ENCODE peak calls at places on chromosome 17, in seven cellular contexts. O is A549, M is HCT116, H is endothelial cell of umbilical vein, P is K562, B is H1, T is HepG2. F is an unnamed sample.

GRCh38 chr17:49407981-49408501 is 6.6 kb downstream of the PHB1 start:
- DNase-seq in O (peak), M (peak), H (peak), P (peak), B (peak), T (peak), F (peak)

GRCh38 chr17:8001976-8002645 is at the start of gene GUCY2D:
- DNase-seq in O (no peak), M (no peak), H (no peak), P (no peak), B (no peak), T (no peak), F (peak)

GRCh38 chr17:40992666-40993065 is 1.3 kb downstream of the KRTAP3-3 start:
- DNase-seq in O (no peak), M (no peak), H (no peak), P (no peak), B (no peak), T (no peak), F (no peak)

GRCh38 chr17:13953871-13954270 is 115.4 kb upstream of the COX10 start:
- DNase-seq in O (no peak), M (no peak), H (no peak), P (no peak), B (no peak), T (no peak), F (no peak)

GRCh38 chr17:34382586-34383224 is 19.7 kb upstream of the CCL1 start:
- DNase-seq in O (no peak), M (no peak), H (peak), P (no peak), B (no peak), T (no peak), F (peak)

GRCh38 chr17:41957869-41958231 is 8.7 kb upstream of the CNP start:
- DNase-seq in O (no peak), M (no peak), H (no peak), P (no peak), B (no peak), T (no peak), F (no peak)

GRCh38 chr17:32299579-32300158 is 34.0 kb downstream of the RHBDL3 start:
- DNase-seq in O (no peak), M (no peak), H (no peak), P (no peak), B (no peak), T (no peak), F (no peak)

GRCh38 chr17:40528692-40529417 is 27.4 kb upstream of the TNS4 start:
- DNase-seq in O (no peak), M (no peak), H (no peak), P (no peak), B (no peak), T (no peak), F (no peak)

GRCh38 chr17:42183741-42184711 is 1.2 kb downstream of the HCRT start:
- DNase-seq in O (peak), M (peak), H (peak), P (peak), B (no peak), T (peak), F (peak)

GRCh38 chr17:36463916-36464764 is 22.3 kb upstream of the ZNHIT3 start:
- DNase-seq in O (peak), M (peak), H (peak), P (peak), B (peak), T (peak), F (peak)

GRCh38 chr17:39841202-39841601 is 22.9 kb downstream of the IKZF3 start:
- DNase-seq in O (no peak), M (no peak), H (no peak), P (no peak), B (no peak), T (no peak), F (no peak)

GRCh38 chr17:52648995-52649394 is 490.5 kb upstream of the CA10 start:
- DNase-seq in O (no peak), M (no peak), H (no peak), P (no peak), B (no peak), T (no peak), F (no peak)

GRCh38 chr17:41917192-41917591 is 1.6 kb downstream of the ACLY start:
- DNase-seq in O (peak), M (no peak), H (peak), P (no peak), B (no peak), T (peak), F (peak)

GRCh38 chr17:7884581-7885356 is 3.8 kb upstream of the CHD3 start:
- DNase-seq in O (no peak), M (no peak), H (no peak), P (peak), B (no peak), T (no peak), F (peak)

GRCh38 chr17:74920679-74921044 is 2.4 kb downstream of the USH1G start:
- DNase-seq in O (no peak), M (no peak), H (no peak), P (peak), B (no peak), T (no peak), F (no peak)

GRCh38 chr17:5922476-5922875 is 147.7 kb upstream of the WSCD1 start:
- DNase-seq in O (no peak), M (no peak), H (no peak), P (no peak), B (no peak), T (no peak), F (no peak)

GRCh38 chr17:7579839-7580630 is 597 bp downstream of the CD68 start:
- DNase-seq in O (no peak), M (no peak), H (no peak), P (no peak), B (no peak), T (no peak), F (no peak)

GRCh38 chr17:12231027-12231682 is 210.5 kb downstream of the MAP2K4 start:
- DNase-seq in O (peak), M (no peak), H (no peak), P (no peak), B (peak), T (no peak), F (no peak)

GRCh38 chr17:60321336-60322055 is 70.4 kb downstream of the USP32 start:
- DNase-seq in O (no peak), M (no peak), H (no peak), P (no peak), B (no peak), T (no peak), F (no peak)

GRCh38 chr17:65279456-65279855 is 142.3 kb downstream of the RGS9 start:
- DNase-seq in O (no peak), M (no peak), H (no peak), P (no peak), B (no peak), T (no peak), F (no peak)

GRCh38 chr17:14827394-14827793 is 437.7 kb downstream of the PMP22 start:
- DNase-seq in O (no peak), M (no peak), H (no peak), P (no peak), B (no peak), T (no peak), F (no peak)

GRCh38 chr17:15273141-15273793 is 8.1 kb upstream of the PMP22 start:
- DNase-seq in O (peak), M (no peak), H (no peak), P (no peak), B (no peak), T (no peak), F (no peak)

GRCh38 chr17:7258731-7259554 is 3.3 kb downstream of the CLDN7 start:
- DNase-seq in O (peak), M (peak), H (no peak), P (no peak), B (no peak), T (peak), F (peak)

GRCh38 chr17:82126479-82127314 is 28.7 kb upstream of the FASN start:
- DNase-seq in O (no peak), M (no peak), H (no peak), P (no peak), B (no peak), T (no peak), F (no peak)

GRCh38 chr17:44307387-44308186 is 814 bp upstream of the RUNDC3A start:
- DNase-seq in O (peak), M (no peak), H (no peak), P (no peak), B (no peak), T (no peak), F (no peak)

GRCh38 chr17:55177159-55177913 is 87.4 kb upstream of the HLF start:
- DNase-seq in O (peak), M (no peak), H (peak), P (no peak), B (no peak), T (peak), F (no peak)

GRCh38 chr17:31404028-31404949 is 12.8 kb downstream of the RAB11FIP4 start:
- DNase-seq in O (no peak), M (no peak), H (no peak), P (no peak), B (no peak), T (no peak), F (peak)

GRCh38 chr17:8609910-8610309 is 20.6 kb downstream of the MYH10 start:
- DNase-seq in O (no peak), M (no peak), H (no peak), P (no peak), B (no peak), T (no peak), F (no peak)

GRCh38 chr17:66625321-66625767 is 209.6 kb upstream of the CACNG5 start:
- DNase-seq in O (peak), M (peak), H (peak), P (peak), B (no peak), T (peak), F (peak)

GRCh38 chr17:42760652-42761581 is at the start of gene RAMP2:
- DNase-seq in O (no peak), M (no peak), H (peak), P (no peak), B (no peak), T (no peak), F (peak)

GRCh38 chr17:43873091-43873490 is 26.1 kb downstream of the CD300LG start:
- DNase-seq in O (no peak), M (no peak), H (no peak), P (no peak), B (no peak), T (no peak), F (no peak)

GRCh38 chr17:74430706-74431567 is 951 bp upstream of the GPRC5C start:
- DNase-seq in O (peak), M (peak), H (no peak), P (peak), B (no peak), T (peak), F (peak)

GRCh38 chr17:206941-207560 is 25.6 kb upstream of the DOC2B start:
- DNase-seq in O (no peak), M (no peak), H (no peak), P (no peak), B (no peak), T (no peak), F (no peak)

GRCh38 chr17:72110231-72110952 is 10.4 kb upstream of the SOX9 start:
- DNase-seq in O (no peak), M (no peak), H (no peak), P (no peak), B (no peak), T (no peak), F (no peak)

GRCh38 chr17:74199306-74200092 is 4.0 kb upstream of the RPL38 start:
- DNase-seq in O (peak), M (no peak), H (peak), P (peak), B (no peak), T (peak), F (peak)

GRCh38 chr17:64441772-64442549 is 7.0 kb upstream of the MILR1 start:
- DNase-seq in O (no peak), M (no peak), H (peak), P (no peak), B (no peak), T (peak), F (peak)

GRCh38 chr17:61587807-61588660 is 3.0 kb downstream of the NACA2 start:
- DNase-seq in O (no peak), M (no peak), H (no peak), P (no peak), B (no peak), T (no peak), F (no peak)

GRCh38 chr17:64164592-64165285 is 34.8 kb upstream of the ERN1 start:
- DNase-seq in O (no peak), M (no peak), H (no peak), P (no peak), B (no peak), T (no peak), F (no peak)

GRCh38 chr17:35731239-35731931 is at the start of gene RASL10B:
- DNase-seq in O (no peak), M (no peak), H (peak), P (peak), B (no peak), T (peak), F (peak)

GRCh38 chr17:6551909-6552768 is 4.2 kb downstream of the PITPNM3 start:
- DNase-seq in O (no peak), M (no peak), H (no peak), P (no peak), B (no peak), T (no peak), F (no peak)

GRCh38 chr17:17692353-17693252 is 11.3 kb downstream of the RAI1 start:
- DNase-seq in O (peak), M (no peak), H (peak), P (no peak), B (no peak), T (peak), F (no peak)
- H3K4me3 ChIP-seq in O (no peak), M (peak), H (no peak), P (no peak), B (no peak), T (peak), F (no peak)

GRCh38 chr17:45894022-45894784 is at the start of gene MAPT:
- DNase-seq in O (peak), M (peak), H (peak), P (peak), B (peak), T (peak), F (peak)

GRCh38 chr17:45895969-45896793 is 1.8 kb downstream of the MAPT start:
- DNase-seq in O (peak), M (no peak), H (no peak), P (no peak), B (no peak), T (no peak), F (no peak)

GRCh38 chr17:45895304-45895968 is 1.1 kb downstream of the MAPT start:
- DNase-seq in O (peak), M (no peak), H (peak), P (no peak), B (no peak), T (no peak), F (no peak)

GRCh38 chr17:45900136-45900535 is 5.8 kb downstream of the MAPT start:
- DNase-seq in O (no peak), M (no peak), H (no peak), P (no peak), B (no peak), T (no peak), F (no peak)

DNA sequence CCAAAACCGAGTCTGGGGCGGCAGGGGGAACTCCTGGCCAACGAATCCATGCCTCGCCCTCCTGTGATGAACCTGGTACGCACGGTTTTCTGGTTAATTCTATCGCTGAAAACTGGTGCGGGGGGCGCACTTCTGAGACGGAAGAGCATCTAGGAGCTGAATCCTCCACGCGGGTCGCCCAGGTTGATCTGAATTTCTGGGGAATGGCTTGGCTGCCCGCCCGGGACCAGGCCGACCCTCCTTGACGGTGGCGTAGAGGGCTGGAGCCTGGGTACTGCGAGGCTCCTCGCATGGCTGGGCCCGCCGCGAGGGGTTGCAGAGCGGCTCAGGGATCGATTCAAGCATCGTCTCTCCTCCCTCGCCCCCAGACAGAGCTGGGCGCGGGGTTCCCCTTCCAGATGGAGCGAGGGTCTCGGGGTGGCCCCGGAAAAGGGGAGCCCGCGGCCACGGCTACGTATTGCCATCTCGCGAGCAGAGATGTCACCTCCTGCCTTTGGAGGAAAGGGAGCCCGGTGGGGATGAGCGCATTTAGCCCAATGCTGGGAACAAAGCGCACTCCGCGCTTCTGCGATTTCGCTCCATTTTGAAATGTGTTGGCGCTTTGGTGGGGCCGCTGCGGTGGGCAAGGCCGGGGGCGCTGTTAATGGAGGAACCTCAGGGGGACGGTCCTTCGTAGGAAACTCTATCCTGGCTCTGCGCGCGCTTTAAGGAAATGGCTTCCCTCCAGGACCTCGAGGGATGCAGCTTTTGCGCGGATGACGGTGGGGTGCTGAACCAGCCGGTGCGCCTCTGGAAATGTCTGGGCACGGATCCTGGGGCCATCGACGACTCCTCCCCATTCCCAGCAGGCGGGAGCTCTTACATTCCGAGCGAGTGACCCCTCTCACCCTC is 2.7 kb downstream of the MAPT start:
- DNase-seq in O (peak), M (no peak), H (no peak), P (no peak), B (no peak), T (no peak), F (no peak)
- TF ChIP-seq MAX in O (no peak), M (no peak), H (no peak), P (no peak), B (peak), T (no peak), F (no peak)

DNA sequence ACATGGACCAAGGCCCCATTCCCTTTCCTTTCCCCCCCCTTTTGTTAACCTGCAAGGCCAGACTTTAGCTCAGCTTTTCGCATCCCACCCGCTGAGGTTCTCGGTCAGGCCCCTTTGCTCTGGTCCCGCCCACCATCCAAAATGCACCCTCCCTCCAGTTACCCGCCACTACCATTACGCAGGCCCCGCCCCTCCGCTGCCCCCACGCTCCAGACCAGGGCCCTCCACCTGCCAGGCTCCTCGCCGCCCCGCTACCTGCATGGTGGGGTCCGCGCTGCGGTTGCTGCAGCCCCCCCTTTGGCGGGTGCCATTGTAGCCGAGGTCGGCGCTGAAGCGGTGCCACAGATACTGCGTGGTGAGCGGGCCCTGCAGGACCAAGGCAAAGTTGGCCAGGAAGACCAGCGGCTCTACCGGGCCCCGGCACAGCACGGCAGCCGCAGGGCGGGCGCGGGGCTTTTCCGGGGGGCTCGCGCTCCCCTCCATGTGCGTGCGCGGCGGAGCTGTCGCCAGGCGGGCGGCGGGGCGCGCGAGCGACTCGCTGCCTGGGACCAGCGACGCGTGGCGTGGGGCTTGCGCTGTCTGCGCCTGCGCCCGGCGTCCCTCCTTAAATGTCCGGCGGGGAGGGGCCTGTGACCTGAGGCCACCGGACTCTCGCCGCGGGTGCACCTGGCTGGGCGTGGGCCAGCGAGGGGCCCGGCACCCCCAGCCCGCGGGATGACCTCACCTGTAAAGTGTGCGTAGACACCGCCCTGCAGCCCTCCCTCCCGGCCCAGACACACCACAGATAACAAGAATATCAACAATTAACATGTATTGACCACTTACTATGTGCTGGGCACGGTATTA is at the start of gene SLC46A1:
- DNase-seq in O (peak), M (no peak), H (peak), P (peak), B (no peak), T (peak), F (no peak)
- TF ChIP-seq POLR2A in O (peak), M (peak), H (no peak), P (peak), B (no peak), T (no peak), F (no peak)

GRCh38 chr17:50535407-50535806 is 2.9 kb downstream of the EPN3 start:
- DNase-seq in O (no peak), M (no peak), H (no peak), P (no peak), B (no peak), T (no peak), F (no peak)

GRCh38 chr17:50534222-50534978 is 1.9 kb downstream of the EPN3 start:
- DNase-seq in O (peak), M (peak), H (no peak), P (peak), B (no peak), T (no peak), F (no peak)

GRCh38 chr17:50533185-50533584 is 650 bp downstream of the EPN3 start:
- DNase-seq in O (no peak), M (no peak), H (no peak), P (no peak), B (no peak), T (no peak), F (no peak)

GRCh38 chr17:50533720-50534148 is 1.2 kb downstream of the EPN3 start:
- DNase-seq in O (no peak), M (no peak), H (peak), P (no peak), B (no peak), T (no peak), F (no peak)

DNA sequence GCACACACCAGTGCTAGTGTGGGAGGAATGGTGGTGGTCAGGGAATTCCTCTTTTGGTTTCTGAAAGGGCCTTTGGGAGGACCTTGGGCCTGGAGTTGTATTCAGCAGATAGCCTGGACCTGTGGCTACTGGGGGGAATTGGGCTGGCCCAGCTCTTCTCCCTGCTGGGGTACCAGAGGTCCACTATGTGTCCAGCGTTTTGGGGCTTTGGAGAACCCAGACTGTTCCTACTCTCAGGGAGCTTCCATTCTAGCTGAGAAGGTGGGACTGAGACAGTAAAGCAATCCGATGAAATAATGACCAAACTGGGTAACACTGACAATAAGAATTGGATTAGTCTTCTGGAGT is 2.4 kb downstream of the EPN3 start:
- DNase-seq in O (no peak), M (no peak), H (no peak), P (no peak), B (no peak), T (no peak), F (no peak)
- H3K4me3 ChIP-seq in O (no peak), M (peak), H (no peak), P (no peak), B (no peak), T (no peak), F (no peak)

GRCh38 chr17:57955183-57955952 is at the start of gene CUEDC1:
- DNase-seq in O (peak), M (no peak), H (peak), P (peak), B (no peak), T (no peak), F (peak)
- TF ChIP-seq MAX in O (no peak), M (no peak), H (no peak), P (no peak), B (peak), T (peak), F (no peak)

GRCh38 chr17:4856271-4856936 is 23.3 kb downstream of the MINK1 start:
- DNase-seq in O (no peak), M (no peak), H (peak), P (peak), B (no peak), T (no peak), F (no peak)
- TF ChIP-seq POLR2A in O (no peak), M (no peak), H (no peak), P (no peak), B (no peak), T (no peak), F (no peak)

GRCh38 chr17:2050871-2051387 is 4.0 kb upstream of the HIC1 start:
- DNase-seq in O (peak), M (no peak), H (no peak), P (no peak), B (no peak), T (no peak), F (no peak)
- H3K4me3 ChIP-seq in O (peak), M (peak), H (peak), P (peak), B (no peak), T (peak), F (no peak)

GRCh38 chr17:69235338-69236058 is 6.9 kb upstream of the ABCA10 start:
- DNase-seq in O (peak), M (peak), H (peak), P (peak), B (peak), T (peak), F (peak)
- TF ChIP-seq MAX in O (no peak), M (no peak), H (no peak), P (no peak), B (no peak), T (no peak), F (no peak)

F was measured in NB4.